ENCODE peak calls at places on chromosomes 3 and 15, in six cellular contexts. One of them, this sample, is unnamed.

GRCh38 chr3:172918165-172918564 is 167.6 kb downstream of the ECT2 start:
- DNase-seq in psoas muscle: no peak
- DNase-seq in GM04504: no peak
- DNase-seq in stimulated activated CD8-positive, alpha-beta memory T cell treated with anti-CD3 and anti-CD28 coated beads, Interleukin-15, amount 100 ng/mL, for 24 hours: no peak
- DNase-seq in amniotic stem cell: no peak
- DNase-seq in SHP77: no peak
- DNase-seq in this sample: no peak

GRCh38 chr3:129584631-129585030 is 21.8 kb downstream of the PLXND1 start:
- DNase-seq in psoas muscle: no peak
- DNase-seq in GM04504: no peak
- DNase-seq in stimulated activated CD8-positive, alpha-beta memory T cell treated with anti-CD3 and anti-CD28 coated beads, Interleukin-15, amount 100 ng/mL, for 24 hours: no peak
- DNase-seq in amniotic stem cell: no peak
- DNase-seq in SHP77: no peak
- DNase-seq in this sample: no peak

GRCh38 chr3:182292586-182292985 is 500.7 kb upstream of the ATP11B start:
- DNase-seq in psoas muscle: no peak
- DNase-seq in GM04504: no peak
- DNase-seq in stimulated activated CD8-positive, alpha-beta memory T cell treated with anti-CD3 and anti-CD28 coated beads, Interleukin-15, amount 100 ng/mL, for 24 hours: no peak
- DNase-seq in amniotic stem cell: no peak
- DNase-seq in SHP77: no peak
- DNase-seq in this sample: no peak

GRCh38 chr3:94694001-94694400 is 631.1 kb downstream of the NSUN3 start:
- DNase-seq in psoas muscle: no peak
- DNase-seq in GM04504: no peak
- DNase-seq in stimulated activated CD8-positive, alpha-beta memory T cell treated with anti-CD3 and anti-CD28 coated beads, Interleukin-15, amount 100 ng/mL, for 24 hours: no peak
- DNase-seq in amniotic stem cell: no peak
- DNase-seq in SHP77: no peak
- DNase-seq in this sample: no peak

GRCh38 chr3:4472766-4473165 is 5.7 kb upstream of the SUMF1 start:
- DNase-seq in psoas muscle: no peak
- DNase-seq in GM04504: no peak
- DNase-seq in stimulated activated CD8-positive, alpha-beta memory T cell treated with anti-CD3 and anti-CD28 coated beads, Interleukin-15, amount 100 ng/mL, for 24 hours: no peak
- DNase-seq in amniotic stem cell: no peak
- DNase-seq in SHP77: no peak
- DNase-seq in this sample: no peak

GRCh38 chr3:148711981-148712666 is 14.4 kb downstream of the AGTR1 start:
- DNase-seq in psoas muscle: no peak
- DNase-seq in GM04504: no peak
- DNase-seq in stimulated activated CD8-positive, alpha-beta memory T cell treated with anti-CD3 and anti-CD28 coated beads, Interleukin-15, amount 100 ng/mL, for 24 hours: no peak
- DNase-seq in amniotic stem cell: no peak
- DNase-seq in SHP77: no peak
- DNase-seq in this sample: no peak

GRCh38 chr15:60408438-60409105 is 10.8 kb upstream of the ANXA2 start:
- DNase-seq in psoas muscle: no peak
- DNase-seq in GM04504: peak; percentile 54
- DNase-seq in stimulated activated CD8-positive, alpha-beta memory T cell treated with anti-CD3 and anti-CD28 coated beads, Interleukin-15, amount 100 ng/mL, for 24 hours: no peak
- DNase-seq in amniotic stem cell: no peak
- DNase-seq in SHP77: no peak
- DNase-seq in this sample: no peak

GRCh38 chr15:70426065-70426821 is 328.5 kb upstream of the TLE3 start:
- DNase-seq in psoas muscle: no peak
- DNase-seq in GM04504: no peak
- DNase-seq in stimulated activated CD8-positive, alpha-beta memory T cell treated with anti-CD3 and anti-CD28 coated beads, Interleukin-15, amount 100 ng/mL, for 24 hours: no peak
- DNase-seq in amniotic stem cell: no peak
- DNase-seq in SHP77: no peak
- DNase-seq in this sample: peak; percentile 24

GRCh38 chr3:114671741-114672510 is 378.1 kb downstream of the TIGIT start:
- DNase-seq in psoas muscle: no peak
- DNase-seq in GM04504: no peak
- DNase-seq in stimulated activated CD8-positive, alpha-beta memory T cell treated with anti-CD3 and anti-CD28 coated beads, Interleukin-15, amount 100 ng/mL, for 24 hours: no peak
- DNase-seq in amniotic stem cell: no peak
- DNase-seq in SHP77: no peak
- DNase-seq in this sample: no peak

GRCh38 chr3:31495971-31496370 is 36.8 kb upstream of the STT3B start:
- DNase-seq in psoas muscle: no peak
- DNase-seq in GM04504: peak; percentile 10
- DNase-seq in stimulated activated CD8-positive, alpha-beta memory T cell treated with anti-CD3 and anti-CD28 coated beads, Interleukin-15, amount 100 ng/mL, for 24 hours: no peak
- DNase-seq in amniotic stem cell: no peak
- DNase-seq in SHP77: no peak
- DNase-seq in this sample: no peak

GRCh38 chr3:67635257-67635656 is 19.2 kb downstream of the SUCLG2 start:
- DNase-seq in psoas muscle: no peak
- DNase-seq in GM04504: no peak
- DNase-seq in stimulated activated CD8-positive, alpha-beta memory T cell treated with anti-CD3 and anti-CD28 coated beads, Interleukin-15, amount 100 ng/mL, for 24 hours: no peak
- DNase-seq in amniotic stem cell: peak; percentile 67
- DNase-seq in SHP77: no peak
- DNase-seq in this sample: peak; percentile 67

GRCh38 chr3:65004316-65004715 is 316.5 kb upstream of the ADAMTS9 start:
- DNase-seq in psoas muscle: no peak
- DNase-seq in GM04504: no peak
- DNase-seq in stimulated activated CD8-positive, alpha-beta memory T cell treated with anti-CD3 and anti-CD28 coated beads, Interleukin-15, amount 100 ng/mL, for 24 hours: no peak
- DNase-seq in amniotic stem cell: no peak
- DNase-seq in SHP77: no peak
- DNase-seq in this sample: no peak

GRCh38 chr3:183870563-183870962 is 14.1 kb downstream of the PARL start:
- DNase-seq in psoas muscle: no peak
- DNase-seq in GM04504: no peak
- DNase-seq in stimulated activated CD8-positive, alpha-beta memory T cell treated with anti-CD3 and anti-CD28 coated beads, Interleukin-15, amount 100 ng/mL, for 24 hours: no peak
- DNase-seq in amniotic stem cell: no peak
- DNase-seq in SHP77: no peak
- DNase-seq in this sample: no peak

GRCh38 chr3:43128458-43128857 is 22.6 kb upstream of the POMGNT2 start:
- DNase-seq in psoas muscle: no peak
- DNase-seq in GM04504: no peak
- DNase-seq in stimulated activated CD8-positive, alpha-beta memory T cell treated with anti-CD3 and anti-CD28 coated beads, Interleukin-15, amount 100 ng/mL, for 24 hours: no peak
- DNase-seq in amniotic stem cell: no peak
- DNase-seq in SHP77: no peak
- DNase-seq in this sample: no peak

GRCh38 chr3:23806322-23807160 is 786 bp downstream of the UBE2E1 start:
- DNase-seq in psoas muscle: peak; percentile 66
- DNase-seq in GM04504: no peak
- DNase-seq in stimulated activated CD8-positive, alpha-beta memory T cell treated with anti-CD3 and anti-CD28 coated beads, Interleukin-15, amount 100 ng/mL, for 24 hours: peak; percentile 11
- DNase-seq in amniotic stem cell: no peak
- DNase-seq in SHP77: no peak
- DNase-seq in this sample: no peak

GRCh38 chr3:99084825-99085224 is 183.3 kb upstream of the DCBLD2 start:
- DNase-seq in psoas muscle: no peak
- DNase-seq in GM04504: peak; percentile 52
- DNase-seq in stimulated activated CD8-positive, alpha-beta memory T cell treated with anti-CD3 and anti-CD28 coated beads, Interleukin-15, amount 100 ng/mL, for 24 hours: no peak
- DNase-seq in amniotic stem cell: no peak
- DNase-seq in SHP77: no peak
- DNase-seq in this sample: no peak

GRCh38 chr15:68643216-68643830 is 64.5 kb downstream of the CORO2B start:
- DNase-seq in psoas muscle: no peak
- DNase-seq in GM04504: no peak
- DNase-seq in stimulated activated CD8-positive, alpha-beta memory T cell treated with anti-CD3 and anti-CD28 coated beads, Interleukin-15, amount 100 ng/mL, for 24 hours: no peak
- DNase-seq in amniotic stem cell: no peak
- DNase-seq in SHP77: no peak
- DNase-seq in this sample: no peak

GRCh38 chr15:32691316-32692032 is 26.3 kb upstream of the GREM1 start:
- DNase-seq in psoas muscle: no peak
- DNase-seq in GM04504: no peak
- DNase-seq in stimulated activated CD8-positive, alpha-beta memory T cell treated with anti-CD3 and anti-CD28 coated beads, Interleukin-15, amount 100 ng/mL, for 24 hours: no peak
- DNase-seq in amniotic stem cell: no peak
- DNase-seq in SHP77: no peak
- DNase-seq in this sample: no peak

GRCh38 chr3:31692714-31693113 is 160.0 kb downstream of the STT3B start:
- DNase-seq in psoas muscle: no peak
- DNase-seq in GM04504: no peak
- DNase-seq in stimulated activated CD8-positive, alpha-beta memory T cell treated with anti-CD3 and anti-CD28 coated beads, Interleukin-15, amount 100 ng/mL, for 24 hours: no peak
- DNase-seq in amniotic stem cell: no peak
- DNase-seq in SHP77: no peak
- DNase-seq in this sample: no peak

GRCh38 chr3:195246608-195247007 is 24.4 kb downstream of the XXYLT1 start:
- DNase-seq in psoas muscle: no peak
- DNase-seq in GM04504: no peak
- DNase-seq in stimulated activated CD8-positive, alpha-beta memory T cell treated with anti-CD3 and anti-CD28 coated beads, Interleukin-15, amount 100 ng/mL, for 24 hours: no peak
- DNase-seq in amniotic stem cell: no peak
- DNase-seq in SHP77: no peak
- DNase-seq in this sample: no peak

GRCh38 chr3:125125822-125126245 is 70.0 kb upstream of the HEG1 start:
- DNase-seq in psoas muscle: no peak
- DNase-seq in GM04504: peak; percentile 93
- DNase-seq in stimulated activated CD8-positive, alpha-beta memory T cell treated with anti-CD3 and anti-CD28 coated beads, Interleukin-15, amount 100 ng/mL, for 24 hours: no peak
- DNase-seq in amniotic stem cell: peak; percentile 58
- DNase-seq in SHP77: no peak
- DNase-seq in this sample: no peak

GRCh38 chr3:48034000-48034516 is 17.8 kb upstream of the MAP4 start:
- DNase-seq in psoas muscle: no peak
- DNase-seq in GM04504: no peak
- DNase-seq in stimulated activated CD8-positive, alpha-beta memory T cell treated with anti-CD3 and anti-CD28 coated beads, Interleukin-15, amount 100 ng/mL, for 24 hours: no peak
- DNase-seq in amniotic stem cell: no peak
- DNase-seq in SHP77: no peak
- DNase-seq in this sample: no peak

GRCh38 chr3:71245971-71246860 is 337.3 kb downstream of the FOXP1 start:
- DNase-seq in psoas muscle: no peak
- DNase-seq in GM04504: no peak
- DNase-seq in stimulated activated CD8-positive, alpha-beta memory T cell treated with anti-CD3 and anti-CD28 coated beads, Interleukin-15, amount 100 ng/mL, for 24 hours: no peak
- DNase-seq in amniotic stem cell: no peak
- DNase-seq in SHP77: no peak
- DNase-seq in this sample: no peak

GRCh38 chr3:133330542-133330941 is 69.3 kb upstream of the BFSP2 start:
- DNase-seq in psoas muscle: no peak
- DNase-seq in GM04504: no peak
- DNase-seq in stimulated activated CD8-positive, alpha-beta memory T cell treated with anti-CD3 and anti-CD28 coated beads, Interleukin-15, amount 100 ng/mL, for 24 hours: no peak
- DNase-seq in amniotic stem cell: no peak
- DNase-seq in SHP77: no peak
- DNase-seq in this sample: no peak